ENCODE peak calls at places on chromosome 12, in four cellular contexts. One of them, this sample, is unnamed.
A peak's percentile ranks its signal among the peaks of the same experiment; 100 is the strongest.

GRCh38 chr12:54251667-54252284 is 28.1 kb downstream of the CBX5 start:
- DNase-seq in HL-60: no peak
- DNase-seq in K562: peak; percentile 62
- DNase-seq in GM12878: no peak
- DNase-seq in this sample: peak; percentile 37

GRCh38 chr12:116361404-116362223 is 84.1 kb upstream of the MED13L start:
- DNase-seq in K562: no peak
- DNase-seq in HL-60: no peak
- DNase-seq in GM12878: no peak
- DNase-seq in this sample: no peak

GRCh38 chr12:62272936-62273552 is 12.8 kb downstream of the USP15 start:
- DNase-seq in GM12878: no peak
- DNase-seq in K562: no peak
- DNase-seq in HL-60: no peak
- DNase-seq in this sample: no peak

GRCh38 chr12:58066296-58066695 is 124.9 kb downstream of the ATP23 start:
- DNase-seq in HL-60: no peak
- DNase-seq in K562: no peak
- DNase-seq in GM12878: no peak
- DNase-seq in this sample: no peak

GRCh38 chr12:81992461-81992860 is 233.3 kb upstream of the PPFIA2 start:
- DNase-seq in GM12878: no peak
- DNase-seq in HL-60: peak; percentile 10
- DNase-seq in K562: no peak
- DNase-seq in this sample: no peak

GRCh38 chr12:113096675-113097461 is 38.7 kb downstream of the RASAL1 start:
- DNase-seq in HL-60: no peak
- DNase-seq in K562: no peak
- DNase-seq in GM12878: no peak
- DNase-seq in this sample: no peak

GRCh38 chr12:7130791-7131501 is 775 bp downstream of the CLSTN3 start:
- DNase-seq in GM12878: no peak
- DNase-seq in HL-60: no peak
- DNase-seq in K562: peak; percentile 32
- DNase-seq in this sample: peak; percentile 51

GRCh38 chr12:3295648-3296408 is 195.2 kb upstream of the PRMT8 start:
- DNase-seq in K562: no peak
- DNase-seq in GM12878: no peak
- DNase-seq in HL-60: no peak
- DNase-seq in this sample: no peak

GRCh38 chr12:27866382-27867101 is 86.5 kb upstream of the MANSC4 start:
- DNase-seq in K562: peak; percentile 1
- DNase-seq in HL-60: no peak
- DNase-seq in GM12878: no peak
- DNase-seq in this sample: no peak

GRCh38 chr12:105351523-105351922 is 21.0 kb downstream of the C12orf75 start:
- DNase-seq in GM12878: no peak
- DNase-seq in K562: no peak
- DNase-seq in HL-60: no peak
- DNase-seq in this sample: no peak

GRCh38 chr12:105357162-105357691 is 26.7 kb downstream of the C12orf75 start:
- DNase-seq in GM12878: peak; percentile 45
- DNase-seq in K562: no peak
- DNase-seq in HL-60: no peak
- DNase-seq in this sample: no peak

GRCh38 chr12:105352049-105352448 is 21.6 kb downstream of the C12orf75 start:
- DNase-seq in HL-60: no peak
- DNase-seq in K562: no peak
- DNase-seq in GM12878: peak; percentile 72
- DNase-seq in this sample: no peak

GRCh38 chr12:105355752-105356151 is 25.3 kb downstream of the C12orf75 start:
- DNase-seq in K562: no peak
- DNase-seq in HL-60: no peak
- DNase-seq in GM12878: no peak
- DNase-seq in this sample: no peak

GRCh38 chr12:105352940-105353635 is 22.6 kb downstream of the C12orf75 start:
- DNase-seq in K562: peak; percentile 12
- DNase-seq in GM12878: no peak
- DNase-seq in HL-60: no peak
- DNase-seq in this sample: no peak
- TF ChIP-seq POLR2AphosphoS5 in K562: no peak
- TF ChIP-seq POLR2AphosphoS5 in GM12878: no peak
- TF ChIP-seq POLR2AphosphoS5 in HL-60: no peak
- TF ChIP-seq POLR2AphosphoS5 in this sample: no peak

DNA sequence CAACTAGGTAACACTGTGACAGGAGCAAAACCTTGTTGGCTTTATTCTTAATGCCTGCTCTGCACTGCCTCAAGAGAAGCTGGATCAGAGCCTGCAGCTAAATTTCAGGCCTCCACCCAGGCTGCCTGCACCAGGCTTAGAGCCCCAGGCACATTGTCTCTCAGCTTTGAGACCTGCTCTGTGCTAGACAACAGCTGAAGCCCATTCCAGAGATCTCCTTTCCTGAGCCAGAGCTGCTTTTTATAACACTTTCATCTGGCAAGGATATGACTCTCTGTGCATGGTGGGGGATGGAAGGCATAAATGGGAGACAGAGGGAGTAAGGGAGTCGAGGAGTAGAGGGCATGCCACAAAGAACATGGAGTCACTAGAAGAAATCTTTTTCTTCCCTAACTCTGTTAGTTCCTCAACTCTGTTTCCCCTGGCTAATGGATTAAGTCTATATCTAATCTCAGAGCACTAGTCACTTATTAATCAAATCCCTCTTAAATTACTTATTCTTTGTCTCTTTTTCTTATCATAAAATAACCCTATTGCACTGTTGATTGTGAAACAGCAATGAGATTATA is 27.1 kb upstream of the LUM start:
- DNase-seq in HL-60: no peak
- DNase-seq in GM12878: no peak
- DNase-seq in K562: no peak
- DNase-seq in this sample: no peak
- TF ChIP-seq SPI1 in HL-60: no peak
- TF ChIP-seq SPI1 in GM12878: no peak
- TF ChIP-seq SPI1 in K562: no peak
- TF ChIP-seq SPI1 in this sample: no peak

DNA sequence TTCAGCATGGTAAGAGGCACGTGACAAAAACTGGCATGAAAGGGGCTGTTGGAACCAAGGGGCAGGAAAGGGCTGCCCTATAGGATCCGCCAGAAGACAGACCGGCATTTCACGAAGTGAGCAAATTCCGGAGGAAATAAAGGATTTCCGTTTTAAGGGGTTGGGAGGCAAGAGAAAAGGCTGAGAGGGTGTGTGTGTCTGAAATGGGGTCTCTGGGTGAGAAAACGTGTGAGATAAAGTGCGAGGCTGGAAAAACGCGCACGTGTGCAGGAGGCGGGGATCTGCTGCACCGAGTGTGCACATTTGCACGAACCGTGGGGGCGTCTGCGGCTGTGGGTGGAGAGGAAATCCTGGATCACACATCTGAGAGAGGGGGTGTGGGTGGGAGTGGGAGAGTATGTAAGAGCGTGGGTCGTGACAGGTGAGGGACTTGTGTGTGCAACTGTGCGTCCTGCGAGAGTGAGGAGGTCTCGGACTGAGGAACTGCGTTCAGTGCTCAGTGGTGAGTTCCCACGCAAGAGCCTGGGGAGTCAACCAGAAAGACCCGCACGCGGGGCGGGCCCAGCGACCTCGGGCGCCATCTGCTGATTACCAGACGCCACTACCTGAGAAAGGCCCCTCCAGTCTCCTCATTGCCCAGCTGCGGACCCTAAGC is 37.0 kb upstream of the P2RX7 start:
- DNase-seq in GM12878: peak; percentile 21
- DNase-seq in HL-60: peak; percentile 74
- DNase-seq in K562: peak; percentile 87
- DNase-seq in this sample: peak; percentile 69
- TF ChIP-seq POLR2AphosphoS5 in GM12878: no peak
- TF ChIP-seq POLR2AphosphoS5 in HL-60: no peak
- TF ChIP-seq POLR2AphosphoS5 in K562: no peak
- TF ChIP-seq POLR2AphosphoS5 in this sample: no peak

GRCh38 chr12:108371801-108372344 is 32.8 kb upstream of the CMKLR1 start:
- DNase-seq in K562: no peak
- DNase-seq in GM12878: no peak
- DNase-seq in HL-60: peak; percentile 57
- DNase-seq in this sample: no peak
- TF ChIP-seq SPI1 in K562: no peak
- TF ChIP-seq SPI1 in GM12878: no peak
- TF ChIP-seq SPI1 in HL-60: no peak
- TF ChIP-seq SPI1 in this sample: no peak

GRCh38 chr12:53219116-53219955 is 12.3 kb upstream of the ITGB7 start:
- DNase-seq in HL-60: no peak
- DNase-seq in K562: peak; percentile 46
- DNase-seq in GM12878: no peak
- DNase-seq in this sample: peak; percentile 60
- TF ChIP-seq POLR2AphosphoS5 in HL-60: no peak
- TF ChIP-seq POLR2AphosphoS5 in K562: no peak
- TF ChIP-seq POLR2AphosphoS5 in GM12878: peak; percentile 33
- TF ChIP-seq POLR2AphosphoS5 in this sample: no peak